ENCODE peak calls at places on chromosomes 7 and 10, in six cellular contexts. I is HFF-Myc, O is left colon, K is left ventricle myocardium inferior, H is EL, Z is HEK293T. X is an unnamed sample.
A peak's percentile ranks its signal among the peaks of the same experiment; 100 is the strongest.

GRCh38 chr7:3436746-3437145 is 135.7 kb downstream of the SDK1 start:
- DNase-seq in I (no peak), O (no peak), K (no peak), H (no peak), Z (no peak), X (peak; percentile 67)

GRCh38 chr10:93746844-93747284 is 10.9 kb upstream of the LGI1 start:
- DNase-seq in I (peak; percentile 95), O (peak; percentile 30), K (no peak), H (peak; percentile 100), Z (peak; percentile 42), X (peak; percentile 100)

GRCh38 chr7:141991144-141991543 is 4.5 kb upstream of the MGAM start:
- DNase-seq in I (no peak), O (no peak), K (no peak), H (no peak), Z (no peak), X (no peak)

GRCh38 chr10:44933922-44934321 is 22.8 kb downstream of the TMEM72 start:
- DNase-seq in I (no peak), O (no peak), K (no peak), H (no peak), Z (no peak), X (no peak)

GRCh38 chr10:71347587-71348395 is 28.7 kb downstream of the SLC29A3 start:
- DNase-seq in I (no peak), O (peak; percentile 64), K (no peak), H (no peak), Z (no peak), X (no peak)

GRCh38 chr7:151286148-151286547 is 37.7 kb upstream of the SMARCD3 start:
- DNase-seq in I (no peak), O (no peak), K (no peak), H (no peak), Z (no peak), X (no peak)

GRCh38 chr7:33986951-33987948 is 81.9 kb downstream of the BMPER start:
- DNase-seq in I (peak; percentile 100), O (no peak), K (no peak), H (peak; percentile 99), Z (no peak), X (peak; percentile 79)

GRCh38 chr10:30270247-30270646 is 78.8 kb downstream of the MTPAP start:
- DNase-seq in I (no peak), O (no peak), K (no peak), H (no peak), Z (no peak), X (no peak)

GRCh38 chr7:81173766-81174281 is 255.0 kb upstream of the SEMA3C start:
- DNase-seq in I (no peak), O (no peak), K (no peak), H (peak; percentile 49), Z (no peak), X (no peak)

GRCh38 chr10:72263613-72264241 is 10.0 kb upstream of the DDIT4 start:
- DNase-seq in I (no peak), O (peak; percentile 76), K (no peak), H (no peak), Z (no peak), X (no peak)

GRCh38 chr10:34628174-34628802 is 186.8 kb downstream of the PARD3 start:
- DNase-seq in I (no peak), O (peak; percentile 81), K (peak; percentile 78), H (no peak), Z (peak; percentile 15), X (no peak)

X was measured in foreskin melanocyte.